ENCODE peak calls at places on chromosomes 6 and 20, in nine cellular contexts. I is dorsolateral prefrontal cortex; C is activated naive CD4-positive, alpha-beta T cell; N is SHP77; Z is CD4-positive, alpha-beta T cell; M is heart right ventricle; V is psoas muscle; A is left ventricle myocardium superior; Y is HepG2. F is an unnamed sample.

GRCh38 chr6:63597142-63598000 is 25.1 kb downstream of the LOC128125822 start:
- DNase-seq in I (no peak), C (no peak), N (peak; percentile 20), Z (no peak), M (no peak), V (no peak), A (no peak), Y (no peak), F (no peak)

GRCh38 chr20:58461104-58461503 is 54.1 kb downstream of the APCDD1L start:
- DNase-seq in I (no peak), C (no peak), N (no peak), Z (no peak), M (no peak), V (no peak), A (no peak), Y (no peak), F (no peak)

GRCh38 chr6:89379281-89379680 is 26.8 kb upstream of the UBE2J1 start:
- DNase-seq in I (no peak), C (no peak), N (no peak), Z (no peak), M (no peak), V (no peak), A (no peak), Y (no peak), F (no peak)

GRCh38 chr20:14069796-14070195 is 74.5 kb downstream of the MACROD2 start:
- DNase-seq in I (no peak), C (no peak), N (no peak), Z (no peak), M (no peak), V (no peak), A (no peak), Y (no peak), F (no peak)

GRCh38 chr20:44012466-44013226 is 98.0 kb downstream of the TOX2 start:
- DNase-seq in I (no peak), C (no peak), N (no peak), Z (no peak), M (no peak), V (no peak), A (no peak), Y (no peak), F (no peak)

GRCh38 chr20:6081236-6081635 is 27.4 kb upstream of the LRRN4 start:
- DNase-seq in I (no peak), C (no peak), N (no peak), Z (no peak), M (no peak), V (peak; percentile 21), A (no peak), Y (peak; percentile 26), F (no peak)

GRCh38 chr6:168247456-168248147 is 72.0 kb downstream of the DACT2 start:
- DNase-seq in I (no peak), C (no peak), N (peak; percentile 60), Z (no peak), M (no peak), V (no peak), A (no peak), Y (peak; percentile 40), F (no peak)

GRCh38 chr6:45075246-45075645 is 252.9 kb upstream of the RUNX2 start:
- DNase-seq in I (no peak), C (no peak), N (no peak), Z (no peak), M (no peak), V (no peak), A (no peak), Y (no peak), F (no peak)

GRCh38 chr6:80640176-80640575 is 533.7 kb downstream of the BCKDHB start:
- DNase-seq in I (no peak), C (no peak), N (no peak), Z (no peak), M (no peak), V (no peak), A (no peak), Y (no peak), F (no peak)

GRCh38 chr20:62588458-62589149 is 53.7 kb upstream of the SLCO4A1 start:
- DNase-seq in I (no peak), C (no peak), N (no peak), Z (no peak), M (no peak), V (peak; percentile 12), A (peak; percentile 4), Y (no peak), F (no peak)

GRCh38 chr6:157763129-157763893 is 59.7 kb upstream of the SNX9 start:
- DNase-seq in I (no peak), C (no peak), N (peak; percentile 59), Z (no peak), M (peak; percentile 53), V (peak; percentile 60), A (peak; percentile 44), Y (peak; percentile 88), F (peak; percentile 36)

GRCh38 chr6:98847767-98848538 is 13.6 kb downstream of the POU3F2 start:
- DNase-seq in I (no peak), C (no peak), N (no peak), Z (no peak), M (no peak), V (no peak), A (peak; percentile 33), Y (no peak), F (no peak)

GRCh38 chr20:59013959-59014608 is 5.1 kb upstream of the TUBB1 start:
- DNase-seq in I (no peak), C (no peak), N (no peak), Z (no peak), M (no peak), V (no peak), A (no peak), Y (no peak), F (no peak)

GRCh38 chr6:146972526-146972925 is 231.7 kb upstream of the STXBP5 start:
- DNase-seq in I (no peak), C (no peak), N (no peak), Z (no peak), M (no peak), V (no peak), A (no peak), Y (no peak), F (no peak)

GRCh38 chr6:13303668-13304017 is 24.7 kb downstream of the TBC1D7 start:
- DNase-seq in I (no peak), C (no peak), N (no peak), Z (no peak), M (peak; percentile 87), V (peak; percentile 70), A (peak; percentile 89), Y (no peak), F (no peak)

GRCh38 chr20:208937-209566 is 18.0 kb upstream of the DEFB129 start:
- DNase-seq in I (no peak), C (no peak), N (peak; percentile 37), Z (no peak), M (peak; percentile 9), V (no peak), A (no peak), Y (peak; percentile 64), F (no peak)

GRCh38 chr6:112574190-112574589 is 227.1 kb downstream of the RFPL4B start:
- DNase-seq in I (no peak), C (no peak), N (no peak), Z (no peak), M (no peak), V (no peak), A (no peak), Y (no peak), F (no peak)

GRCh38 chr6:136614350-136614749 is 64.1 kb upstream of the MAP7 start:
- DNase-seq in I (no peak), C (no peak), N (no peak), Z (no peak), M (no peak), V (no peak), A (no peak), Y (no peak), F (no peak)

GRCh38 chr20:15475483-15475882 is 1097.8 kb downstream of the KIF16B start:
- DNase-seq in I (no peak), C (no peak), N (peak; percentile 84), Z (no peak), M (peak; percentile 29), V (no peak), A (peak; percentile 68), Y (no peak), F (no peak)

GRCh38 chr20:61954276-61955021 is 111.2 kb downstream of the TAF4 start:
- DNase-seq in I (peak; percentile 23), C (no peak), N (peak; percentile 63), Z (no peak), M (no peak), V (no peak), A (peak; percentile 28), Y (no peak), F (no peak)

GRCh38 chr6:166597711-166598440 is 11.4 kb upstream of the RAMACL start:
- DNase-seq in I (peak; percentile 58), C (no peak), N (no peak), Z (no peak), M (no peak), V (no peak), A (no peak), Y (no peak), F (no peak)

GRCh38 chr6:141666187-141666586 is 466.5 kb upstream of the GJE1 start:
- DNase-seq in I (no peak), C (no peak), N (no peak), Z (no peak), M (no peak), V (no peak), A (no peak), Y (no peak), F (no peak)

GRCh38 chr20:21505810-21506530 is 7.9 kb downstream of the NKX2-2 start:
- DNase-seq in I (peak; percentile 67), C (peak; percentile 47), N (no peak), Z (peak; percentile 28), M (no peak), V (no peak), A (peak; percentile 67), Y (no peak), F (no peak)

GRCh38 chr6:27777614-27778355 is 134.4 kb downstream of the OR2B2 start:
- DNase-seq in I (no peak), C (no peak), N (no peak), Z (no peak), M (no peak), V (no peak), A (no peak), Y (no peak), F (no peak)

GRCh38 chr6:144547409-144547808 is 262.3 kb downstream of the UTRN start:
- DNase-seq in I (no peak), C (no peak), N (no peak), Z (no peak), M (no peak), V (no peak), A (no peak), Y (no peak), F (no peak)

GRCh38 chr20:63160641-63161175 is 55.2 kb downstream of the YTHDF1 start:
- DNase-seq in I (no peak), C (no peak), N (no peak), Z (no peak), M (no peak), V (no peak), A (peak; percentile 12), Y (no peak), F (no peak)

GRCh38 chr6:92292067-92292466 is 1127.3 kb downstream of the EPHA7 start:
- DNase-seq in I (no peak), C (no peak), N (no peak), Z (no peak), M (no peak), V (no peak), A (no peak), Y (no peak), F (no peak)

GRCh38 chr6:7998103-7998725 is 66.0 kb downstream of the BLOC1S5 start:
- DNase-seq in I (no peak), C (no peak), N (no peak), Z (no peak), M (no peak), V (no peak), A (no peak), Y (no peak), F (no peak)

F was measured in esophagus squamous epithelium.